ENCODE peak calls at places on chromosomes 1 and 21, in four cellular contexts. One of them, this sample, is unnamed.

GRCh38 chr1:185439727-185440415 is 122.8 kb upstream of the IVNS1ABP start:
- DNase-seq in AG08395: peak; percentile 65
- DNase-seq in naive thymus-derived CD8-positive, alpha-beta T cell: no peak
- DNase-seq in MCF 10A: peak; percentile 95
- DNase-seq in this sample: peak; percentile 98

GRCh38 chr1:63679589-63679988 is 86.4 kb downstream of the PGM1 start:
- DNase-seq in AG08395: no peak
- DNase-seq in MCF 10A: no peak
- DNase-seq in naive thymus-derived CD8-positive, alpha-beta T cell: no peak
- DNase-seq in this sample: no peak

GRCh38 chr1:8424539-8425116 is 106.7 kb downstream of the SLC45A1 start:
- DNase-seq in AG08395: no peak
- DNase-seq in naive thymus-derived CD8-positive, alpha-beta T cell: peak; percentile 67
- DNase-seq in MCF 10A: no peak
- DNase-seq in this sample: peak; percentile 73

GRCh38 chr1:165253818-165254254 is 102.7 kb downstream of the LMX1A start:
- DNase-seq in naive thymus-derived CD8-positive, alpha-beta T cell: no peak
- DNase-seq in AG08395: no peak
- DNase-seq in MCF 10A: no peak
- DNase-seq in this sample: no peak

GRCh38 chr1:37602750-37603694 is 7.3 kb upstream of the GNL2 start:
- DNase-seq in naive thymus-derived CD8-positive, alpha-beta T cell: peak; percentile 55
- DNase-seq in AG08395: peak; percentile 52
- DNase-seq in MCF 10A: peak; percentile 60
- DNase-seq in this sample: peak; percentile 19

GRCh38 chr1:228852015-228852414 is 116.7 kb downstream of the RHOU start:
- DNase-seq in MCF 10A: no peak
- DNase-seq in naive thymus-derived CD8-positive, alpha-beta T cell: no peak
- DNase-seq in AG08395: no peak
- DNase-seq in this sample: no peak

GRCh38 chr21:15034126-15034848 is 30.5 kb downstream of the NRIP1 start:
- DNase-seq in naive thymus-derived CD8-positive, alpha-beta T cell: no peak
- DNase-seq in MCF 10A: peak; percentile 11
- DNase-seq in AG08395: peak; percentile 47
- DNase-seq in this sample: peak; percentile 62

GRCh38 chr1:2137257-2138121 is 57.1 kb downstream of the FAAP20 start:
- DNase-seq in AG08395: no peak
- DNase-seq in MCF 10A: no peak
- DNase-seq in naive thymus-derived CD8-positive, alpha-beta T cell: peak; percentile 28
- DNase-seq in this sample: no peak

GRCh38 chr1:69700770-69701169 is 133.0 kb downstream of the LRRC7 start:
- DNase-seq in naive thymus-derived CD8-positive, alpha-beta T cell: no peak
- DNase-seq in AG08395: peak; percentile 3
- DNase-seq in MCF 10A: peak; percentile 55
- DNase-seq in this sample: peak; percentile 19

GRCh38 chr1:53317651-53318539 is 10.0 kb downstream of the LRP8 start:
- DNase-seq in MCF 10A: no peak
- DNase-seq in AG08395: no peak
- DNase-seq in naive thymus-derived CD8-positive, alpha-beta T cell: no peak
- DNase-seq in this sample: no peak

GRCh38 chr21:42376338-42376982 is 10.1 kb upstream of the TFF1 start:
- DNase-seq in AG08395: no peak
- DNase-seq in MCF 10A: no peak
- DNase-seq in naive thymus-derived CD8-positive, alpha-beta T cell: no peak
- DNase-seq in this sample: no peak

GRCh38 chr1:43450251-43451070 is 3.3 kb downstream of the HYI start:
- DNase-seq in naive thymus-derived CD8-positive, alpha-beta T cell: no peak
- DNase-seq in MCF 10A: no peak
- DNase-seq in AG08395: no peak
- DNase-seq in this sample: no peak

GRCh38 chr21:35643176-35643575 is 417.1 kb downstream of the SETD4 start:
- DNase-seq in AG08395: no peak
- DNase-seq in MCF 10A: peak; percentile 63
- DNase-seq in naive thymus-derived CD8-positive, alpha-beta T cell: no peak
- DNase-seq in this sample: peak; percentile 65

GRCh38 chr1:66370462-66370907 is 163.5 kb upstream of the SGIP1 start:
- DNase-seq in naive thymus-derived CD8-positive, alpha-beta T cell: no peak
- DNase-seq in MCF 10A: no peak
- DNase-seq in AG08395: no peak
- DNase-seq in this sample: peak; percentile 93

GRCh38 chr1:91617242-91617837 is 116.7 kb downstream of the CDC7 start:
- DNase-seq in AG08395: no peak
- DNase-seq in MCF 10A: peak; percentile 31
- DNase-seq in naive thymus-derived CD8-positive, alpha-beta T cell: peak; percentile 12
- DNase-seq in this sample: peak; percentile 9

GRCh38 chr1:94926365-94926914 is 470 bp downstream of the CNN3 start:
- DNase-seq in MCF 10A: peak; percentile 39
- DNase-seq in AG08395: peak; percentile 56
- DNase-seq in naive thymus-derived CD8-positive, alpha-beta T cell: no peak
- DNase-seq in this sample: no peak

GRCh38 chr1:164914208-164914607 is 355.2 kb downstream of the PBX1 start:
- DNase-seq in naive thymus-derived CD8-positive, alpha-beta T cell: no peak
- DNase-seq in AG08395: peak; percentile 5
- DNase-seq in MCF 10A: peak; percentile 42
- DNase-seq in this sample: peak; percentile 16

GRCh38 chr1:42935971-42936308 is 22.7 kb downstream of the SLC2A1 start:
- DNase-seq in naive thymus-derived CD8-positive, alpha-beta T cell: no peak
- DNase-seq in AG08395: no peak
- DNase-seq in MCF 10A: no peak
- DNase-seq in this sample: no peak

GRCh38 chr1:181538836-181539235 is 55.5 kb downstream of the CACNA1E start:
- DNase-seq in AG08395: no peak
- DNase-seq in MCF 10A: no peak
- DNase-seq in naive thymus-derived CD8-positive, alpha-beta T cell: no peak
- DNase-seq in this sample: no peak

GRCh38 chr1:201582261-201582951 is 43.5 kb downstream of the NAV1 start:
- DNase-seq in MCF 10A: peak; percentile 60
- DNase-seq in naive thymus-derived CD8-positive, alpha-beta T cell: no peak
- DNase-seq in AG08395: peak; percentile 79
- DNase-seq in this sample: peak; percentile 60

GRCh38 chr1:242132446-242132845 is 133.5 kb upstream of the MAP1LC3C start:
- DNase-seq in naive thymus-derived CD8-positive, alpha-beta T cell: no peak
- DNase-seq in AG08395: no peak
- DNase-seq in MCF 10A: no peak
- DNase-seq in this sample: no peak

This sample was measured in renal cortical epithelial cell.